ENCODE peak calls at places on chromosomes 12 and 14, in four cellular contexts. D is breast epithelium; F is effector memory CD4-positive, alpha-beta T cell; W is iPS DF 6.9. P is an unnamed sample.

GRCh38 chr14:105059917-105060565 is 5.2 kb downstream of the GPR132 start:
- DNase-seq in D (no peak), F (no peak), W (no peak), P (peak)

GRCh38 chr12:89160716-89161123 is 191.6 kb downstream of the DUSP6 start:
- DNase-seq in D (no peak), F (no peak), W (no peak), P (peak)

GRCh38 chr14:104882325-104882973 is 17.4 kb downstream of the CEP170B start:
- DNase-seq in D (no peak), F (no peak), W (no peak), P (peak)

GRCh38 chr14:73888971-73889370 is 2.3 kb downstream of the ZNF410 start:
- DNase-seq in D (no peak), F (no peak), W (no peak), P (no peak)

GRCh38 chr14:70832536-70833305 is 23.4 kb upstream of the MAP3K9 start:
- DNase-seq in D (no peak), F (no peak), W (no peak), P (no peak)

GRCh38 chr12:90899456-90900182 is 55.4 kb downstream of the CCER1 start:
- DNase-seq in D (no peak), F (no peak), W (no peak), P (no peak)

GRCh38 chr14:64947710-64948611 is 5.4 kb upstream of the GPX2 start:
- DNase-seq in D (no peak), F (no peak), W (no peak), P (peak)

GRCh38 chr12:93154753-93155475 is 222.8 kb upstream of the NUDT4 start:
- DNase-seq in D (no peak), F (no peak), W (no peak), P (no peak)

GRCh38 chr14:50823051-50823762 is 7.8 kb downstream of the NIN start:
- DNase-seq in D (no peak), F (no peak), W (no peak), P (no peak)

GRCh38 chr12:128951448-128951847 is 98.2 kb downstream of the GLT1D1 start:
- DNase-seq in D (no peak), F (no peak), W (no peak), P (no peak)

GRCh38 chr12:125467363-125467762 is 402.1 kb downstream of the AACS start:
- DNase-seq in D (no peak), F (no peak), W (no peak), P (no peak)

GRCh38 chr12:45212064-45212463 is 3.8 kb upstream of the ANO6 start:
- DNase-seq in D (no peak), F (no peak), W (no peak), P (no peak)

GRCh38 chr12:1881301-1881700 is 37.2 kb downstream of the CACNA2D4 start:
- DNase-seq in D (no peak), F (no peak), W (no peak), P (no peak)

GRCh38 chr14:54867011-54867410 is 35.6 kb downstream of the GCH1 start:
- DNase-seq in D (no peak), F (no peak), W (no peak), P (no peak)

GRCh38 chr12:131035268-131035681 is 81.6 kb downstream of the ADGRD1 start:
- DNase-seq in D (no peak), F (no peak), W (no peak), P (peak)

GRCh38 chr14:104872469-104873341 is 7.6 kb downstream of the CEP170B start:
- DNase-seq in D (no peak), F (no peak), W (no peak), P (peak)

GRCh38 chr14:73240816-73241480 is 3.6 kb downstream of the PAPLN start:
- DNase-seq in D (peak), F (no peak), W (no peak), P (peak)

GRCh38 chr12:10151621-10152020 is 20.3 kb downstream of the OLR1 start:
- DNase-seq in D (no peak), F (no peak), W (no peak), P (no peak)

GRCh38 chr12:3753549-3754284 is 808 bp upstream of the CRACR2A start:
- DNase-seq in D (no peak), F (no peak), W (no peak), P (peak)

GRCh38 chr12:114779647-114780046 is 95.7 kb upstream of the TBX3 start:
- DNase-seq in D (no peak), F (no peak), W (no peak), P (no peak)

GRCh38 chr14:66315098-66315497 is 171.1 kb upstream of the CCDC196 start:
- DNase-seq in D (no peak), F (no peak), W (no peak), P (no peak)

GRCh38 chr12:33830070-33830469 is 192.2 kb upstream of the ALG10 start:
- DNase-seq in D (no peak), F (no peak), W (no peak), P (no peak)

GRCh38 chr14:67241416-67242362 is at the start of gene PALS1:
- DNase-seq in D (no peak), F (no peak), W (no peak), P (no peak)

GRCh38 chr12:89064780-89065179 is 287.5 kb downstream of the DUSP6 start:
- DNase-seq in D (no peak), F (no peak), W (no peak), P (no peak)

GRCh38 chr12:103677341-103677740 is 90.3 kb downstream of the STAB2 start:
- DNase-seq in D (peak), F (no peak), W (no peak), P (no peak)

GRCh38 chr12:53798575-53798974 is 46.8 kb upstream of the CISTR start:
- DNase-seq in D (no peak), F (no peak), W (no peak), P (no peak)

GRCh38 chr12:24418157-24418556 is 468.7 kb upstream of the SOX5 start:
- DNase-seq in D (no peak), F (no peak), W (no peak), P (no peak)

GRCh38 chr12:44930972-44931600 is 55.0 kb upstream of the NELL2 start:
- DNase-seq in D (no peak), F (no peak), W (no peak), P (no peak)

GRCh38 chr12:127334924-127335644 is 931.9 kb upstream of the TMEM132C start:
- DNase-seq in D (no peak), F (no peak), W (no peak), P (no peak)

GRCh38 chr14:80996049-80996901 is 40.9 kb downstream of the TSHR start:
- DNase-seq in D (no peak), F (no peak), W (no peak), P (no peak)

GRCh38 chr12:132853285-132854092 is 24.8 kb upstream of the GOLGA3 start:
- DNase-seq in D (no peak), F (no peak), W (no peak), P (no peak)

GRCh38 chr12:63857771-63858670 is 13.5 kb downstream of the SRGAP1 start:
- DNase-seq in D (no peak), F (no peak), W (no peak), P (no peak)

GRCh38 chr12:47902131-47902639 is 2.6 kb downstream of the VDR start:
- DNase-seq in D (no peak), F (no peak), W (no peak), P (no peak)
- H3K27ac ChIP-seq in D (peak), F (no peak), W (no peak), P (no peak)

GRCh38 chr12:106585237-106585834 is 2.5 kb downstream of the RFX4 start:
- DNase-seq in D (no peak), F (no peak), W (no peak), P (no peak)
- H3K27ac ChIP-seq in D (no peak), F (no peak), W (no peak), P (no peak)

DNA sequence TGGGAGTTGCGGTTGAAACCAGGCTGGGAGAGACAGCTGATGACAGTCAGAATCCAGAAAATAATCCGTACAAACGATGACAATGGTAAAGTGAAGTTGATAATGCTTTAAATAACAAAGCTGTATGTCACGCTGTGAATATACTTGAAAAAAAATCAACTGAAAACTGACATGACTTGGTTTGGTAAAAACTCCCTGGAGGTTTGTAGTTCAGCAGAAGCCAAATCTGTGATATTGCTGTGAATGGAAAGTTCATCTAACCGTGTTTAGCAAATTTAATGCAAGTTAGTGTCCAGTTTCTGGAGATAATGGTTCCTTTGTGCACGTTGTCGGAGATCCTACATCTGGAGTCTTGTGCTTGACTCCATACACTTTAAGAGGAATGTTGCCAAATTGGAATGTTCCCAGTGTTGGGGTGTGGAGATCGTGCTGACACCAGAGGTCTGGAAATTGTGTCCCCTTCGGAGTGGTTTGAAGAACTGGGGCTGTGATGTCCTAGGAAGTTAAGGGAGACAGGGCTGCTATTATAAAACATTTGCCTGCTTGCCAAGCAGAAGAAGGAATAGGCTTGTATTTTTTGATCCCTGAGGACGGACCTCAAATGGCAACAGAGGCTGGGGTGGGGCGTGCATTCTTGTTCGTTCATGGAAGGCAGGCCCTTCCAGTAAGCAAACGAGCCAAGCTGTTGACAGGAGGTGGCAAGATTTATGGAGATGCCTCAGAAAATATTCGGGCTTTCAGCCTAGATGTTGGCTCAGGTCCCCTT is 30.6 kb downstream of the PPFIBP1 start:
- DNase-seq in D (no peak), F (no peak), W (no peak), P (no peak)
- H3K27ac ChIP-seq in D (peak), F (no peak), W (no peak), P (peak)

GRCh38 chr12:48859607-48860006 is 6.1 kb downstream of the RND1 start:
- DNase-seq in D (no peak), F (no peak), W (no peak), P (no peak)
- H3K27ac ChIP-seq in D (no peak), F (no peak), W (no peak), P (no peak)

GRCh38 chr12:26608706-26609105 is 224.3 kb downstream of the ITPR2 start:
- DNase-seq in D (no peak), F (no peak), W (no peak), P (no peak)

GRCh38 chr12:26614217-26614616 is 218.8 kb downstream of the ITPR2 start:
- DNase-seq in D (no peak), F (no peak), W (peak), P (no peak)

GRCh38 chr12:26610774-26611173 is 222.2 kb downstream of the ITPR2 start:
- DNase-seq in D (no peak), F (no peak), W (no peak), P (no peak)

GRCh38 chr12:26612203-26612602 is 220.8 kb downstream of the ITPR2 start:
- DNase-seq in D (no peak), F (no peak), W (no peak), P (no peak)

GRCh38 chr12:26611598-26611997 is 221.4 kb downstream of the ITPR2 start:
- DNase-seq in D (no peak), F (no peak), W (no peak), P (no peak)
- H3K27ac ChIP-seq in D (no peak), F (no peak), W (no peak), P (no peak)

GRCh38 chr12:110776410-110776809 is 33.7 kb upstream of the PPP1CC start:
- DNase-seq in D (no peak), F (no peak), W (no peak), P (no peak)

GRCh38 chr12:110782068-110782467 is 39.4 kb upstream of the PPP1CC start:
- DNase-seq in D (no peak), F (no peak), W (no peak), P (no peak)

GRCh38 chr12:110780448-110780847 is 37.8 kb upstream of the PPP1CC start:
- DNase-seq in D (no peak), F (peak), W (no peak), P (no peak)

GRCh38 chr12:110775997-110776396 is 33.3 kb upstream of the PPP1CC start:
- DNase-seq in D (no peak), F (no peak), W (no peak), P (no peak)

GRCh38 chr12:110778801-110779577 is 36.3 kb upstream of the PPP1CC start:
- DNase-seq in D (no peak), F (no peak), W (no peak), P (no peak)
- H3K27ac ChIP-seq in D (no peak), F (peak), W (no peak), P (no peak)

GRCh38 chr12:26701604-26702215 is 131.3 kb downstream of the ITPR2 start:
- DNase-seq in D (no peak), F (no peak), W (no peak), P (no peak)

GRCh38 chr12:26700430-26700829 is 132.6 kb downstream of the ITPR2 start:
- DNase-seq in D (no peak), F (no peak), W (no peak), P (no peak)

GRCh38 chr12:26699237-26699636 is 133.8 kb downstream of the ITPR2 start:
- DNase-seq in D (no peak), F (no peak), W (no peak), P (no peak)

GRCh38 chr12:26704214-26704613 is 128.8 kb downstream of the ITPR2 start:
- DNase-seq in D (no peak), F (no peak), W (no peak), P (no peak)

DNA sequence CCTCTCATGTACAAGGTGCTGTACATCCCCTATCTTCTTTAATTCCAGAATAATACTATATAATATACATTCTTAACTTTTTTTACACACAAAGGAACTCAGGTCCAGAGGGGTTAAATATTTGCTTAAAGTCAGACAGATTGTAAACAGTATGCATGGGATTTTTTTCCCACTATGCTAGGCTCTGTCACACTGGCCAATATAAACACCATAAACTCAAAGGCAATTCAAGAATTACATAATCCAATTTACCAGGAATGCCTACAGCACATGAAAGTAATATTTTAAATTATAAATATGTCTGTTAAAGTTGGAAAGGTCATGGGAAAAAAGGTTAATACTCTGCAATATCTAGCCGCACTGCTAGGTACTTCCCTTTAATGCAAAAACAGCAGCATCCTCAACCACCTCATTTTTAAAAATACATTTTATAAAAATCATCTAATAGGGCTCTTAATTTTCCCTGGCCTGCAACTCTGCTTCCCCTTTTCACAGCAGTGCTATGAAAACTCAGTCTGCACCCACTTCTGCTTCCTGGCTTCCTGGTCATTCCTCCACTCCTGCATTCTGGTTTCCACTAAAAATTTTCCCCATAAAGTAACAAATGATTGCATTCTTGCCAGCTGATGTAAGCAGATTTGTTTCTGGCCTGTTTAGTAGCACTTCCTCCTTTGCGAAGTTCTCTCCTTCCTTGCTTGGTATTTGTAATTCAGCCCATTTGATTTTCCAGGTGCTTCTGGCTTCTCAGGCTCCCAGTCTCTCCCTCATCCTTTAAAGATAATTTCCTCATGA is 128.1 kb downstream of the ITPR2 start:
- DNase-seq in D (no peak), F (no peak), W (no peak), P (no peak)
- H3K27ac ChIP-seq in D (no peak), F (no peak), W (no peak), P (peak)

DNA sequence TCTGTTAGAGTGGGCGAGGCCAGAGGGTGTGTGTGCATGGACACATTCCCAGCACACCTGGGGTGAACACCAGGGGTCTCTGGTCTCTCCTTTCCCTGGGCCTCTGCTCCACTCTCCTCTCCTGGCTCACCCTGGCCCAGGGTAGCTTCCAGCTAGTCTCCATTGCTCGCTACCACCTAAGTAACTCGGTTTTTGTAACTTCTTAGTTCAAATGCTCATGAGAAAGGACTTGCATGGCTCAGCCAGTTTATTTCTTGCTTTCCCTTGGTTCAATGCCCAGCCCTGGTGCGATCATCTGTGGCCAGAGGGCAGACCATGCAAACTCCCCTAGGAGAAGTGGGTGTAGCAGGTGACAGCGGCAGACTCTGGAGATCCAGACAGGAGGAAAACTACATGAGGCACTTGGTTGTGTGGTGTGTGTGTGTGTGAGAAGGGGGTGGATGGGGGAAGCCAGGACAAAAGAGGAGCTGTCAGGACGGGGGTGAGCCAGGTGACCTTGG is 8.9 kb upstream of the ACVR1B start:
- DNase-seq in D (no peak), F (no peak), W (no peak), P (no peak)
- H3K27ac ChIP-seq in D (no peak), F (no peak), W (no peak), P (no peak)

DNA sequence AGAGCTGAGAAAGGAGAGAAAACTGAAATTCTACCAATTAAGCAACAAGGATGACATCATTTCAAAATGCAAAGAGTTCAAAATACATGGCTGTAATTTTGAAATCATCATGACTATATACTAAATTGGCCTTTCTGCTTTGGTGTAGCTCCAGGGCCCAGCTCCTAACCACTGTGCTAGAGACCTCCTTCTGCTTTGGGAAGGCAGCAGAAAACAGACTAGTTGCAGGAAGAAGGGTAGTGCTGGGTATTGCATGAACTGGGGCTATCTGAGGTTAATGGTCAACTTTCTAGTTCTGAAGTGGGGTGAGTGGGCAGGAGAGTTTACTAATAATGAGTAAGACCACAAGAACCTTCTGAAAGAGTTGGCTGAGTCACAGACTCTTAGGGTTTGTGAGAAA is 66.2 kb downstream of the PTGER2 start:
- DNase-seq in D (no peak), F (no peak), W (no peak), P (no peak)
- H3K27ac ChIP-seq in D (no peak), F (no peak), W (no peak), P (no peak)

P was measured in spleen.